ENCODE peak calls at places on chromosomes 16 and 17, in five cellular contexts. One of them, this sample, is unnamed.

GRCh38 chr17:694239-694638 is 20.4 kb downstream of the VPS53 start:
- DNase-seq in HTR-8/SVneo: peak
- DNase-seq in 8988T: no peak
- DNase-seq in NCI-H2171: no peak
- DNase-seq in NCI-H2029: no peak
- DNase-seq in this sample: peak

GRCh38 chr16:69311533-69312388 is 611 bp downstream of the VPS4A start:
- DNase-seq in HTR-8/SVneo: peak
- DNase-seq in 8988T: no peak
- DNase-seq in NCI-H2171: no peak
- DNase-seq in NCI-H2029: no peak
- DNase-seq in this sample: peak

GRCh38 chr17:17938388-17939107 is 33.7 kb downstream of the TOM1L2 start:
- DNase-seq in HTR-8/SVneo: no peak
- DNase-seq in 8988T: no peak
- DNase-seq in NCI-H2171: no peak
- DNase-seq in NCI-H2029: no peak
- DNase-seq in this sample: no peak

GRCh38 chr16:77812856-77813523 is 24.6 kb downstream of the VAT1L start:
- DNase-seq in HTR-8/SVneo: no peak
- DNase-seq in 8988T: no peak
- DNase-seq in NCI-H2171: no peak
- DNase-seq in NCI-H2029: no peak
- DNase-seq in this sample: no peak

GRCh38 chr16:24174504-24174903 is 81.6 kb upstream of the CACNG3 start:
- DNase-seq in HTR-8/SVneo: no peak
- DNase-seq in 8988T: no peak
- DNase-seq in NCI-H2171: no peak
- DNase-seq in NCI-H2029: no peak
- DNase-seq in this sample: no peak

GRCh38 chr16:68035227-68035626 is 12.1 kb downstream of the DUS2 start:
- DNase-seq in HTR-8/SVneo: no peak
- DNase-seq in 8988T: no peak
- DNase-seq in NCI-H2171: peak
- DNase-seq in NCI-H2029: no peak
- DNase-seq in this sample: no peak

GRCh38 chr17:78568051-78568450 is 9.1 kb downstream of the DNAH17 start:
- DNase-seq in HTR-8/SVneo: no peak
- DNase-seq in 8988T: no peak
- DNase-seq in NCI-H2171: no peak
- DNase-seq in NCI-H2029: no peak
- DNase-seq in this sample: no peak

GRCh38 chr17:65553009-65553645 is 8.3 kb downstream of the AXIN2 start:
- DNase-seq in HTR-8/SVneo: no peak
- DNase-seq in 8988T: no peak
- DNase-seq in NCI-H2171: no peak
- DNase-seq in NCI-H2029: no peak
- DNase-seq in this sample: no peak

GRCh38 chr16:24990803-24991202 is 24.4 kb downstream of the ARHGAP17 start:
- DNase-seq in HTR-8/SVneo: no peak
- DNase-seq in 8988T: no peak
- DNase-seq in NCI-H2171: no peak
- DNase-seq in NCI-H2029: no peak
- DNase-seq in this sample: no peak

GRCh38 chr16:74607967-74608356 is 1.0 kb upstream of the GLG1 start:
- DNase-seq in HTR-8/SVneo: peak
- DNase-seq in 8988T: no peak
- DNase-seq in NCI-H2171: no peak
- DNase-seq in NCI-H2029: no peak
- DNase-seq in this sample: no peak

GRCh38 chr16:49664221-49665215 is 191.4 kb downstream of the ZNF423 start:
- DNase-seq in HTR-8/SVneo: no peak
- DNase-seq in 8988T: no peak
- DNase-seq in NCI-H2171: no peak
- DNase-seq in NCI-H2029: no peak
- DNase-seq in this sample: no peak

GRCh38 chr17:79943354-79944241 is 92.1 kb downstream of the TBC1D16 start:
- DNase-seq in HTR-8/SVneo: no peak
- DNase-seq in 8988T: peak
- DNase-seq in NCI-H2171: no peak
- DNase-seq in NCI-H2029: no peak
- DNase-seq in this sample: no peak

GRCh38 chr16:1870365-1871082 is 1.4 kb downstream of the MEIOB start:
- DNase-seq in HTR-8/SVneo: peak
- DNase-seq in 8988T: peak
- DNase-seq in NCI-H2171: no peak
- DNase-seq in NCI-H2029: peak
- DNase-seq in this sample: peak

GRCh38 chr16:66471696-66472393 is 44.8 kb downstream of the BEAN1 start:
- DNase-seq in HTR-8/SVneo: no peak
- DNase-seq in 8988T: no peak
- DNase-seq in NCI-H2171: no peak
- DNase-seq in NCI-H2029: no peak
- DNase-seq in this sample: no peak

GRCh38 chr16:31496670-31497069 is 11.5 kb downstream of the RUSF1 start:
- DNase-seq in HTR-8/SVneo: no peak
- DNase-seq in 8988T: no peak
- DNase-seq in NCI-H2171: no peak
- DNase-seq in NCI-H2029: no peak
- DNase-seq in this sample: no peak

GRCh38 chr17:82791532-82791931 is 39.7 kb downstream of the TBCD start:
- DNase-seq in HTR-8/SVneo: peak
- DNase-seq in 8988T: no peak
- DNase-seq in NCI-H2171: no peak
- DNase-seq in NCI-H2029: no peak
- DNase-seq in this sample: peak

GRCh38 chr16:81937305-81938038 is 73.8 kb downstream of the SDR42E1 start:
- DNase-seq in HTR-8/SVneo: no peak
- DNase-seq in 8988T: no peak
- DNase-seq in NCI-H2171: peak
- DNase-seq in NCI-H2029: peak
- DNase-seq in this sample: no peak

GRCh38 chr16:50600582-50601283 is 52.5 kb downstream of the NKD1 start:
- DNase-seq in HTR-8/SVneo: no peak
- DNase-seq in 8988T: no peak
- DNase-seq in NCI-H2171: no peak
- DNase-seq in NCI-H2029: no peak
- DNase-seq in this sample: no peak

GRCh38 chr16:78704421-78704820 is 605.0 kb downstream of the WWOX start:
- DNase-seq in HTR-8/SVneo: no peak
- DNase-seq in 8988T: no peak
- DNase-seq in NCI-H2171: no peak
- DNase-seq in NCI-H2029: no peak
- DNase-seq in this sample: no peak

GRCh38 chr17:40461036-40461721 is 17.9 kb downstream of the IGFBP4 start:
- DNase-seq in HTR-8/SVneo: no peak
- DNase-seq in 8988T: no peak
- DNase-seq in NCI-H2171: no peak
- DNase-seq in NCI-H2029: no peak
- DNase-seq in this sample: no peak

GRCh38 chr17:9192010-9192409 is 170.7 kb downstream of the NTN1 start:
- DNase-seq in HTR-8/SVneo: no peak
- DNase-seq in 8988T: no peak
- DNase-seq in NCI-H2171: no peak
- DNase-seq in NCI-H2029: peak
- DNase-seq in this sample: no peak